ENCODE peak calls at places on chromosomes 3 and 15, in four cellular contexts. K, E, Z and I are unnamed samples.

GRCh38 chr3:67678665-67679064 is 24.3 kb upstream of the SUCLG2 start:
- DNase-seq in K (no peak), E (no peak), Z (no peak), I (no peak)

GRCh38 chr15:42727740-42728355 is 9.1 kb downstream of the CDAN1 start:
- DNase-seq in K (no peak), E (no peak), Z (no peak), I (no peak)

GRCh38 chr15:70264014-70264492 is 166.3 kb upstream of the TLE3 start:
- DNase-seq in K (no peak), E (no peak), Z (no peak), I (no peak)

GRCh38 chr3:192212979-192213378 is 514.4 kb downstream of the FGF12 start:
- DNase-seq in K (no peak), E (no peak), Z (no peak), I (no peak)

GRCh38 chr3:15796771-15797599 is 794 bp downstream of the ANKRD28 start:
- DNase-seq in K (peak; percentile 52), E (peak; percentile 31), Z (no peak), I (no peak)

GRCh38 chr3:129794319-129795201 is 99.0 kb downstream of the TMCC1 start:
- DNase-seq in K (peak; percentile 22), E (no peak), Z (no peak), I (peak; percentile 61)

GRCh38 chr3:178420033-178420432 is 116.2 kb upstream of the KCNMB2 start:
- DNase-seq in K (no peak), E (no peak), Z (no peak), I (no peak)

GRCh38 chr3:73280751-73281150 is 219.3 kb downstream of the EBLN2 start:
- DNase-seq in K (no peak), E (no peak), Z (no peak), I (no peak)

GRCh38 chr15:99568548-99569352 is 3.0 kb downstream of the MEF2A start:
- DNase-seq in K (no peak), E (no peak), Z (no peak), I (no peak)

GRCh38 chr15:67548862-67549651 is 6.6 kb downstream of the MAP2K5 start:
- DNase-seq in K (no peak), E (no peak), Z (no peak), I (no peak)

GRCh38 chr3:123658118-123658859 is 73.4 kb upstream of the HACD2 start:
- DNase-seq in K (no peak), E (no peak), Z (peak; percentile 90), I (no peak)

GRCh38 chr3:138879541-138880380 is 45.0 kb upstream of the PIK3CB start:
- DNase-seq in K (no peak), E (no peak), Z (no peak), I (no peak)

GRCh38 chr3:156216216-156216615 is 95.8 kb downstream of the KCNAB1 start:
- DNase-seq in K (no peak), E (no peak), Z (no peak), I (no peak)

GRCh38 chr3:107920538-107920937 is 170.3 kb downstream of the CD47 start:
- DNase-seq in K (no peak), E (no peak), Z (no peak), I (no peak)

GRCh38 chr3:140585828-140586227 is 92.0 kb upstream of the TRIM42 start:
- DNase-seq in K (no peak), E (no peak), Z (no peak), I (no peak)

GRCh38 chr3:174116421-174116820 is 718.9 kb downstream of the NLGN1 start:
- DNase-seq in K (no peak), E (no peak), Z (no peak), I (no peak)

GRCh38 chr15:49135342-49135857 is 20.0 kb downstream of the COPS2 start:
- DNase-seq in K (no peak), E (no peak), Z (no peak), I (no peak)

GRCh38 chr3:61807865-61808276 is 246.5 kb downstream of the PTPRG start:
- DNase-seq in K (peak; percentile 39), E (no peak), Z (no peak), I (no peak)

GRCh38 chr15:43423793-43424192 is 52.9 kb downstream of the TUBGCP4 start:
- DNase-seq in K (no peak), E (no peak), Z (no peak), I (peak; percentile 15)

GRCh38 chr3:149934524-149934923 is 36.2 kb downstream of the PFN2 start:
- DNase-seq in K (no peak), E (no peak), Z (peak; percentile 56), I (no peak)

GRCh38 chr15:49686626-49687025 is 65.8 kb downstream of the DTWD1 start:
- DNase-seq in K (no peak), E (no peak), Z (no peak), I (no peak)

GRCh38 chr15:42140383-42141070 is 15.9 kb downstream of the PLA2G4F start:
- DNase-seq in K (no peak), E (no peak), Z (no peak), I (no peak)

GRCh38 chr3:147356909-147357733 is 49.2 kb downstream of the ZIC4 start:
- DNase-seq in K (no peak), E (no peak), Z (no peak), I (no peak)

GRCh38 chr15:92714457-92715401 is 59.2 kb upstream of the FAM174B start:
- DNase-seq in K (peak; percentile 44), E (peak; percentile 76), Z (peak; percentile 94), I (peak; percentile 43)
- TF ChIP-seq POLR2A in K (no peak), E (no peak), Z (peak; percentile 39), I (no peak)

DNA sequence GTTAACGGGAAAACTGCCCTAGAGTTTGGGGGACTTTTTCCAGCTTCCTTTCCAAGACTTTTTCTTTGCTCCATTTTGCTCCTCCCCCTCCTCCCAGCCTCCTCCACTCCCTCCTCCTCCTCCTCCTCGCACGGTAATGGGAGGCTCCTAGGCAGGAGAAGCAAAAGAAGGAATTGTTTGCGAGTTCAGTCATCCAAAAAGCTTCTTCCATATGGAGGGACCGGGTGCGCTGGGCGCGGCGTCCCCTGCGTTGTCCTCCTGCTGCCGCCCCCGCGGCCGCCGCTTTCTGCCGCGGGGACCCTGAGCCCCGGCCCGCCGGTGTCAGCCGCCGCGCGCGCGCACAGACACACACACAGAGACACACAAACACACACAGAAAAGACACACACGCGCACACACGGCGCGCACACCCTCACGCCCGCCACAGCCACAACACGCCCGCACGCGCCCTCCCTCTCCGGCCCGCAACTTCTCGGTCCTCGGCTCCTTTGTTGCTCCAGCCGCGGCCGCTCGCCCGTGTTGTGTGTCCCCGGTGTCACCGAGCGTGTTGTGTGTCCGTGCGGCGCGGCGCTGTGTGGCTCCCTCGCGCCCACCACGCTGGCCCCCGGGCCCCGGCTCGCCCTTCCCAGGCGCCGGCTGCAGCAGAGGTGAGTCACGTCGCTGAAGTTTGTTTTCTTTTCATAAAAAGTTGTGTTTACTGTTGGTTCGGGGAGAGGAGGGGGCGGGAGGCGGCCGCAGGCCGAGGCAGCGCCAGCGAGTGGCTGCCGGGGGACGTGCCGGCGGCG is at the start of gene BOC:
- DNase-seq in K (no peak), E (no peak), Z (no peak), I (peak; percentile 52)
- TF ChIP-seq POLR2A in K (no peak), E (no peak), Z (no peak), I (peak; percentile 60)

GRCh38 chr15:62165029-62165792 is at the start of gene C2CD4B:
- DNase-seq in K (no peak), E (no peak), Z (no peak), I (no peak)
- TF ChIP-seq POLR2A in K (no peak), E (no peak), Z (no peak), I (no peak)

GRCh38 chr3:196287405-196288140 is at the start of gene PCYT1A:
- DNase-seq in K (peak; percentile 93), E (peak; percentile 88), Z (peak; percentile 86), I (peak; percentile 93)
- TF ChIP-seq POLR2A in K (peak; percentile 88), E (peak; percentile 96), Z (no peak), I (peak; percentile 71)

GRCh38 chr15:33443699-33444098 is 132.9 kb downstream of the RYR3 start:
- DNase-seq in K (no peak), E (no peak), Z (no peak), I (no peak)

GRCh38 chr15:33442449-33442848 is 131.7 kb downstream of the RYR3 start:
- DNase-seq in K (no peak), E (no peak), Z (no peak), I (no peak)

DNA sequence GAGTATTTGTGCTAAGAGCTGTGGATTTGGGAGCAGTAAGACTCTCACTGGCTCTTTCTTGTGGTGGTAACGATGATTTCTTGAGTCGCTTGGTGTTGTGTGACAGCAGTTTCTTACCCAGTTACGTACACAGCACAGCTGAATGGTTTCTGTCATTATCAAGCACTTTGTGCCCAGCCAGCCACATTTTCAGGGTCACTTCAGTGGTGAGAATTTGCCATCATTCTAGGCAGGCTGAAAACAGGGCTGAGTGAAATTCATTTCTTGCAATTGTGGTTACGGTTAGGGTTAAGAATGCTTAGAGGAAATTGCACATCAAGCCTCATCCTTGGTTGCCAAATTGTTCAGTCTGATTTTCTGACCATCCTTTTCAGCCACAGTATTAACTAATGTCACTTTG is 130.1 kb downstream of the RYR3 start:
- DNase-seq in K (no peak), E (no peak), Z (no peak), I (no peak)
- TF ChIP-seq POLR2A in K (no peak), E (no peak), Z (no peak), I (no peak)